ENCODE peak calls at places on chromosomes 13 and 19, in ten cellular contexts. E is kidney epithelial cell; X is RWPE1; L is LNCaP clone FGC; F is brain microvascular endothelial cell; W is adrenal gland; I is CD4-positive, alpha-beta T cell; Z is A549; O is fibroblast of pulmonary artery; Q is AG04450. V is an unnamed sample.

GRCh38 chr13:87274209-87274819 is 396.9 kb upstream of the SLITRK5 start:
- DNase-seq in E (peak; percentile 14), X (peak; percentile 19), L (peak; percentile 6), F (no peak), W (no peak), I (no peak), Z (peak; percentile 42), O (peak; percentile 25), Q (peak; percentile 10), V (peak; percentile 54)

GRCh38 chr19:10402441-10403038 is 802 bp downstream of the CDC37 start:
- DNase-seq in E (no peak), X (no peak), L (no peak), F (no peak), W (peak; percentile 81), I (no peak), Z (no peak), O (peak; percentile 55), Q (no peak), V (no peak)

GRCh38 chr19:37933965-37934364 is 27.0 kb downstream of the SIPA1L3 start:
- DNase-seq in E (no peak), X (peak; percentile 67), L (no peak), F (peak; percentile 45), W (peak; percentile 55), I (no peak), Z (peak; percentile 67), O (peak; percentile 67), Q (no peak), V (no peak)

GRCh38 chr13:48009298-48009697 is 8.2 kb upstream of the SUCLA2 start:
- DNase-seq in E (peak; percentile 52), X (peak; percentile 77), L (no peak), F (peak; percentile 28), W (no peak), I (no peak), Z (peak; percentile 65), O (peak; percentile 85), Q (peak; percentile 13), V (no peak)

GRCh38 chr19:22784051-22784450 is at the start of gene ZNF99:
- DNase-seq in E (no peak), X (no peak), L (no peak), F (no peak), W (peak; percentile 76), I (no peak), Z (no peak), O (no peak), Q (no peak), V (no peak)

GRCh38 chr13:75514080-75515040 is 23.3 kb downstream of the COMMD6 start:
- DNase-seq in E (no peak), X (no peak), L (no peak), F (peak; percentile 35), W (no peak), I (no peak), Z (no peak), O (peak; percentile 66), Q (no peak), V (no peak)

GRCh38 chr13:101309014-101309619 is 107.2 kb downstream of the NALCN start:
- DNase-seq in E (no peak), X (peak; percentile 40), L (no peak), F (peak; percentile 77), W (no peak), I (no peak), Z (no peak), O (peak; percentile 67), Q (no peak), V (no peak)

GRCh38 chr19:10963865-10964264 is 3.0 kb downstream of the SMARCA4 start:
- DNase-seq in E (no peak), X (no peak), L (no peak), F (no peak), W (no peak), I (no peak), Z (no peak), O (no peak), Q (no peak), V (no peak)

GRCh38 chr13:108957369-108958012 is 328.1 kb downstream of the MYO16 start:
- DNase-seq in E (peak; percentile 69), X (peak; percentile 73), L (no peak), F (peak; percentile 80), W (peak; percentile 77), I (no peak), Z (peak; percentile 48), O (peak; percentile 82), Q (peak; percentile 55), V (no peak)

GRCh38 chr13:111232191-111232590 is 88.3 kb upstream of the TEX29 start:
- DNase-seq in E (no peak), X (no peak), L (no peak), F (no peak), W (no peak), I (no peak), Z (no peak), O (no peak), Q (no peak), V (no peak)

GRCh38 chr19:28466107-28467045 is 746.6 kb downstream of the UQCRFS1 start:
- DNase-seq in E (no peak), X (no peak), L (peak; percentile 26), F (peak; percentile 14), W (peak; percentile 79), I (peak; percentile 28), Z (peak; percentile 66), O (peak; percentile 60), Q (no peak), V (peak; percentile 60)

GRCh38 chr19:15283141-15283885 is 49.0 kb downstream of the BRD4 start:
- DNase-seq in E (no peak), X (no peak), L (no peak), F (peak; percentile 46), W (no peak), I (no peak), Z (no peak), O (peak; percentile 23), Q (peak; percentile 33), V (no peak)

GRCh38 chr19:48301886-48302599 is 23.3 kb upstream of the EMP3 start:
- DNase-seq in E (no peak), X (no peak), L (no peak), F (no peak), W (no peak), I (no peak), Z (no peak), O (no peak), Q (no peak), V (no peak)

GRCh38 chr13:79775830-79776229 is 294.9 kb downstream of the NDFIP2 start:
- DNase-seq in E (peak; percentile 56), X (peak; percentile 30), L (peak; percentile 7), F (peak; percentile 77), W (peak; percentile 52), I (no peak), Z (peak; percentile 63), O (peak; percentile 90), Q (peak; percentile 47), V (no peak)
- TF ChIP-seq CTCF in E (peak; percentile 70), X (peak; percentile 45), L (peak; percentile 54), F (peak; percentile 82), W (no peak), I (no peak), Z (peak; percentile 55), O (peak; percentile 81), Q (peak; percentile 76), V (no peak)

GRCh38 chr19:51114087-51114714 is 6.0 kb upstream of the CTU1 start:
- DNase-seq in E (no peak), X (no peak), L (no peak), F (no peak), W (no peak), I (no peak), Z (no peak), O (no peak), Q (no peak), V (no peak)

GRCh38 chr19:51108805-51109146 is 567 bp upstream of the CTU1 start:
- DNase-seq in E (no peak), X (no peak), L (no peak), F (no peak), W (no peak), I (no peak), Z (no peak), O (no peak), Q (no peak), V (no peak)

GRCh38 chr19:51110666-51110971 is 2.4 kb upstream of the CTU1 start:
- DNase-seq in E (no peak), X (no peak), L (no peak), F (no peak), W (no peak), I (no peak), Z (no peak), O (no peak), Q (no peak), V (no peak)

GRCh38 chr19:51108066-51108804 is at the start of gene CTU1:
- DNase-seq in E (peak; percentile 98), X (peak; percentile 96), L (peak; percentile 99), F (peak; percentile 99), W (peak; percentile 99), I (peak; percentile 98), Z (peak; percentile 100), O (peak; percentile 99), Q (peak; percentile 98), V (peak; percentile 95)

GRCh38 chr19:51111606-51112005 is 3.4 kb upstream of the CTU1 start:
- DNase-seq in E (no peak), X (no peak), L (no peak), F (no peak), W (no peak), I (no peak), Z (peak; percentile 55), O (peak; percentile 11), Q (no peak), V (no peak)
- TF ChIP-seq CTCF in E (peak; percentile 19), X (no peak), L (peak; percentile 5), F (peak; percentile 52), W (no peak), I (no peak), Z (no peak), O (peak; percentile 42), Q (peak; percentile 32), V (no peak)

DNA sequence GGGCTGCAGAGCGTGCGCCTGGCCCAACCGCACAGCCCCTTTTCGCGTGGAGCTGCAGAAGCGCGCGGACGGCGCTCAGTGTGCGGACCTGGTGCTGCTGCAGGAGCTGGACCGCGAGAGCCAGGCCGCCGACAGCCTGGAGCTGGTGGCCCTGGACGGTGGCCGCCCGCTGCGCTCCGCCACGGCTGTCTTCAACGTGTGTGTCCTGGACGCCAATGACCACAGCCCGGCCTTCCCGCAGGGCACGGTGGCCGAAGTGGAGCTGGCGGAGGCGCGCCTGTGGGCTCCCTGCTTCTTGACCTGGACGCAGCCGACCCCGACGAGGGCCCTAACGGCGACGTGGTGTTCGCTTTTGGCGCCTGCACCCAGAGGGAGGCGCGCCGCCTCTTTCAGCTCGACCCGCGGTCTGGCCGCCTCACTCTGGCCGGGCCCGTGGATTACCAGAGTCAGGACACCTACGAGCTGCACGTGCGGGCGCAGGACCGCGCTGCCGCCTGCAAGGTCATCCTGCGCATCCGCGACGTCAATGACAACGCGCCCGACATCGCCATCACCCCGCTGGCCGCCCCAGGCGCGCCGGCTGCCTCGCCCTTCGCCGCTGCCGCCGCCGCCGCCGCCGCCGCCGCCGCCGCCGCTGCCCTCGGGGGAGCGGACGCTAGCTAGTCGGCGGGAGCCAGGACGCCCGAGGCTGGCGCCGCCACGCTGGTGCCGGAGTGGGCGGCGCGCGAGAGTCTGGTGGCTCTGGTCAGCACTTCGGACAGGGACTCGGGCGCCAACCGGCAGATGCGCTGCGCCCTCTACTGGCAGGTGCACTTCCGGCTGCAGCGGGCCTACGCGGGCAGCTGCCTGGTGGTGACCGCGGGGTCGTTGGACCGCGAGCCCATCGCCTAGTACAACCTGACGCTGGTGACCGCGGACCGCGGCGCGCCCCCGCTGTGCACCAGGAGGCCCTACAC is 172.2 kb downstream of the OLFM4 start:
- DNase-seq in E (no peak), X (peak; percentile 20), L (no peak), F (no peak), W (no peak), I (no peak), Z (no peak), O (peak; percentile 15), Q (no peak), V (peak; percentile 82)
- TF ChIP-seq CTCF in E (peak; percentile 69), X (peak; percentile 6), L (peak; percentile 94), F (peak; percentile 28), W (no peak), I (no peak), Z (no peak), O (peak; percentile 17), Q (peak; percentile 11), V (peak; percentile 81)

GRCh38 chr19:41377977-41378707 is 1.8 kb downstream of the TMEM91 start:
- DNase-seq in E (no peak), X (no peak), L (no peak), F (no peak), W (no peak), I (no peak), Z (no peak), O (no peak), Q (no peak), V (no peak)
- TF ChIP-seq CTCF in E (peak; percentile 36), X (no peak), L (no peak), F (peak; percentile 54), W (no peak), I (no peak), Z (no peak), O (no peak), Q (peak; percentile 35), V (no peak)

V was measured in mesothelial cell of epicardium.